ENCODE peak calls at places on chromosomes 11 and 22, in seven cellular contexts. S is colonic mucosa, Z is IMR-90, K is heart left ventricle, X is choroid plexus epithelial cell, W is AG09309, L is AG04450. V is an unnamed sample.

GRCh38 chr22:41217553-41218157 is 12.5 kb downstream of the L3MBTL2 start:
- DNase-seq in S (peak), Z (peak), K (peak), X (peak), W (peak), L (peak), V (peak)

GRCh38 chr22:20989323-20990138 is 7.4 kb downstream of the LZTR1 start:
- DNase-seq in S (no peak), Z (peak), K (no peak), X (peak), W (no peak), L (no peak), V (no peak)

GRCh38 chr22:32378703-32379272 is 21.1 kb downstream of the RFPL3 start:
- DNase-seq in S (peak), Z (peak), K (no peak), X (peak), W (no peak), L (no peak), V (no peak)

GRCh38 chr11:87604350-87604749 is 566.6 kb downstream of the TMEM135 start:
- DNase-seq in S (no peak), Z (no peak), K (no peak), X (no peak), W (no peak), L (no peak), V (peak)

GRCh38 chr11:111269146-111269868 is 23.8 kb downstream of the POU2AF2 start:
- DNase-seq in S (no peak), Z (no peak), K (no peak), X (peak), W (no peak), L (no peak), V (no peak)

GRCh38 chr11:61577383-61578118 is 3.3 kb downstream of the SYT7 start:
- DNase-seq in S (no peak), Z (no peak), K (peak), X (no peak), W (no peak), L (no peak), V (no peak)

GRCh38 chr11:27391336-27392015 is 28.5 kb upstream of the CCDC34 start:
- DNase-seq in S (no peak), Z (no peak), K (no peak), X (no peak), W (no peak), L (no peak), V (peak)

GRCh38 chr22:36027960-36028645 is 521 bp downstream of the RBFOX2 start:
- DNase-seq in S (peak), Z (no peak), K (no peak), X (no peak), W (no peak), L (no peak), V (no peak)

GRCh38 chr11:100581318-100581717 is 105.8 kb upstream of the ARHGAP42 start:
- DNase-seq in S (no peak), Z (no peak), K (no peak), X (peak), W (no peak), L (no peak), V (no peak)

GRCh38 chr11:117837070-117837776 is 12.7 kb upstream of the FXYD2 start:
- DNase-seq in S (peak), Z (no peak), K (peak), X (no peak), W (no peak), L (no peak), V (no peak)

GRCh38 chr11:2730323-2731284 is 30.8 kb upstream of the KCNQ1OT1 start:
- DNase-seq in S (no peak), Z (no peak), K (no peak), X (no peak), W (no peak), L (no peak), V (no peak)

GRCh38 chr11:446886-447285 is 3.2 kb upstream of the PTDSS2 start:
- DNase-seq in S (peak), Z (no peak), K (peak), X (no peak), W (no peak), L (no peak), V (peak)

GRCh38 chr11:2468363-2469240 is 23.8 kb downstream of the KCNQ1 start:
- DNase-seq in S (peak), Z (no peak), K (no peak), X (no peak), W (no peak), L (no peak), V (no peak)

GRCh38 chr11:87574193-87574592 is 536.5 kb downstream of the TMEM135 start:
- DNase-seq in S (no peak), Z (no peak), K (no peak), X (no peak), W (no peak), L (no peak), V (no peak)

GRCh38 chr22:20218981-20219380 is 49.1 kb downstream of the RTN4R start:
- DNase-seq in S (no peak), Z (no peak), K (no peak), X (no peak), W (no peak), L (no peak), V (no peak)

GRCh38 chr22:36762687-36763260 is 13.1 kb downstream of the IFT27 start:
- DNase-seq in S (no peak), Z (peak), K (peak), X (no peak), W (no peak), L (peak), V (no peak)

GRCh38 chr22:35678836-35679235 is 30.6 kb downstream of the APOL6 start:
- DNase-seq in S (no peak), Z (no peak), K (no peak), X (no peak), W (no peak), L (no peak), V (no peak)

GRCh38 chr11:97537407-97538150 is 1147.8 kb downstream of the JRKL start:
- DNase-seq in S (no peak), Z (no peak), K (no peak), X (no peak), W (no peak), L (no peak), V (no peak)

GRCh38 chr11:9565822-9566560 is 7.5 kb upstream of the WEE1 start:
- DNase-seq in S (peak), Z (peak), K (no peak), X (peak), W (peak), L (peak), V (peak)

GRCh38 chr11:62394825-62395538 is 23.9 kb upstream of the SCGB1A1 start:
- DNase-seq in S (peak), Z (peak), K (peak), X (peak), W (peak), L (peak), V (peak)

GRCh38 chr11:123251656-123252344 is 56.8 kb upstream of the CLMP start:
- DNase-seq in S (peak), Z (peak), K (peak), X (peak), W (no peak), L (no peak), V (no peak)

GRCh38 chr11:45304111-45304991 is 18.2 kb upstream of the SYT13 start:
- DNase-seq in S (no peak), Z (no peak), K (no peak), X (no peak), W (no peak), L (no peak), V (no peak)

GRCh38 chr22:39309881-39310714 is 9.3 kb downstream of the RPL3 start:
- DNase-seq in S (no peak), Z (peak), K (no peak), X (peak), W (no peak), L (no peak), V (peak)

GRCh38 chr11:73478737-73479347 is 102.6 kb downstream of the RELT start:
- DNase-seq in S (no peak), Z (peak), K (no peak), X (peak), W (no peak), L (no peak), V (peak)

GRCh38 chr11:2714871-2715270 is 15.1 kb upstream of the KCNQ1OT1 start:
- DNase-seq in S (no peak), Z (no peak), K (no peak), X (no peak), W (no peak), L (no peak), V (no peak)

GRCh38 chr22:39433476-39434242 is 23.2 kb upstream of the MGAT3 start:
- DNase-seq in S (no peak), Z (no peak), K (peak), X (no peak), W (no peak), L (no peak), V (no peak)

GRCh38 chr11:90476442-90477007 is 253.7 kb upstream of the CHORDC1 start:
- DNase-seq in S (no peak), Z (peak), K (peak), X (peak), W (no peak), L (no peak), V (peak)

GRCh38 chr11:10414659-10415058 is 40.4 kb upstream of the AMPD3 start:
- DNase-seq in S (no peak), Z (peak), K (peak), X (peak), W (no peak), L (no peak), V (no peak)

GRCh38 chr22:29744902-29745301 is 21.9 kb downstream of the ZMAT5 start:
- DNase-seq in S (peak), Z (peak), K (no peak), X (peak), W (peak), L (peak), V (peak)

GRCh38 chr22:36103891-36104290 is 56.7 kb downstream of the APOL3 start:
- DNase-seq in S (no peak), Z (no peak), K (no peak), X (no peak), W (no peak), L (no peak), V (no peak)

GRCh38 chr11:19536131-19536530 is 176.5 kb upstream of the NAV2 start:
- DNase-seq in S (no peak), Z (no peak), K (no peak), X (no peak), W (no peak), L (no peak), V (no peak)

DNA sequence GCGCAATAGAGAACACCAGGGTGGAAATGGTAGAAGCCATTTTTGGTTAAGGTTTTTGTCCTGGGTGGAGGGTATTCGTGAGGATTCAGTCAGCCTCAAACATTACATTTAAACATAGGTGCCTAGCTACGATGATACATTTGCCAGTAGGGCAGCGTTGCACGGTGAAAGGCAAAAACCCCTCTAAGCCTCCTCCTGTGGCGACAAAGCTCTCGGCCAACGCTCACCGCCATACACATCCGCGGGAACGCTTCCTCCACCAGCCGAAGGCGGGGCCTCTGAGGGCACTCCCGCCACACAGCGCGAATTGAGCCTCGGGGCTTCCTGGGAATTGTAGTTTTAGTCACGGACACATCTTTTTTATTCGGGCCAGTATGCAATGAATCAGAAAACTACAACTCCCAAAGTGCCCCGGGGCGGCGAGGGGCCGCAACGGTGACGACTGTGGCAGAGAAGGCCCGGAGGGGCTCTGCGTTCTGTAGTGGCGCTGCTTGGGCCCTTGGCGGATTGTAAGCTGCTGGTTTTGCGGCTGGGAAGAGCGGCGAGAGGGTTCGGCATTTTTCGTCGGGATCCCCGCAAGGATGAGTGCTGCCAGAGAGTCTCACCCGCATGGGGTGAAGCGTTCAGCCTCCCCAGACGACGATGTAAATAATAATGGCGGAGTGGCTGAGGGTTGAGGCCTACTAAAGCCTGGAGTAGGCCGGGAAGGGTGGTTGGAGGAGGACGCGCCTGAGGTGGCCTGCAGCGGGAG is at the start of gene C11orf58:
- DNase-seq in S (peak), Z (peak), K (peak), X (peak), W (peak), L (peak), V (peak)
- TF ChIP-seq CTCF in S (no peak), Z (no peak), K (no peak), X (no peak), W (no peak), L (no peak), V (no peak)

GRCh38 chr11:65743928-65744698 is 23.5 kb upstream of the RNASEH2C start:
- DNase-seq in S (peak), Z (no peak), K (peak), X (peak), W (no peak), L (no peak), V (no peak)
- TF ChIP-seq CTCF in S (no peak), Z (peak), K (no peak), X (peak), W (peak), L (peak), V (peak)

DNA sequence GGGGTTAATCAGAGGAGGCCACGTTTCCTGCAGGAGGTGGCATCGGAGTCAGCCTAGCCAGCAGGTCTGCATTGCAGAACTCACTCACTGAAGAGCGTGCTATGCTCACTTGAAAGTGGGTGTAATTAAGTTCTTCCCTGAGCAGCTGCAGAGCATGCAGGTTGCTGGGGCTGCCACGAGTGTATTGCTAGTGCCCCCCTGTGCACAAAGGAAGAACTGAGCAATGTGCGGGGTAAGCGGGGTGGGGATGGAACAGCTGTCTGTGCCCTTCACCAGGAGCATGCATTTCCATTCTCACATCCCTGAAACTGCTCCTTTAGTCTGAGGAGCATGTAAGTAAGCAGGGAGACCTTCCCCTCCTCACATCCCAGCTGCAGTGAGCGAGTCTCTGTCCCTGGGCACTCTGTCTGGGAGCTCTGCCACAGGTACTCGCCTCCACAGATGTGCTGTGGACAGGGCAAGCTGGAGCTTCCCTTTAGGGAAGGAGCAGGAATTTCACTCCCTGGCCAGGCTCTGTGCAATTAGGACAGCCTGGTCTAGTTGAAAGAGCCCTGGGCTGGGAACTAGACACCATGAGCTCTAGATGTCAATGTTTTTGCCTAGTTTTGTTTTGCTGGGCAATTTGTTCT is 1031.8 kb downstream of the NTM start:
- DNase-seq in S (no peak), Z (peak), K (peak), X (peak), W (peak), L (peak), V (peak)
- TF ChIP-seq CTCF in S (no peak), Z (peak), K (peak), X (peak), W (peak), L (peak), V (peak)

DNA sequence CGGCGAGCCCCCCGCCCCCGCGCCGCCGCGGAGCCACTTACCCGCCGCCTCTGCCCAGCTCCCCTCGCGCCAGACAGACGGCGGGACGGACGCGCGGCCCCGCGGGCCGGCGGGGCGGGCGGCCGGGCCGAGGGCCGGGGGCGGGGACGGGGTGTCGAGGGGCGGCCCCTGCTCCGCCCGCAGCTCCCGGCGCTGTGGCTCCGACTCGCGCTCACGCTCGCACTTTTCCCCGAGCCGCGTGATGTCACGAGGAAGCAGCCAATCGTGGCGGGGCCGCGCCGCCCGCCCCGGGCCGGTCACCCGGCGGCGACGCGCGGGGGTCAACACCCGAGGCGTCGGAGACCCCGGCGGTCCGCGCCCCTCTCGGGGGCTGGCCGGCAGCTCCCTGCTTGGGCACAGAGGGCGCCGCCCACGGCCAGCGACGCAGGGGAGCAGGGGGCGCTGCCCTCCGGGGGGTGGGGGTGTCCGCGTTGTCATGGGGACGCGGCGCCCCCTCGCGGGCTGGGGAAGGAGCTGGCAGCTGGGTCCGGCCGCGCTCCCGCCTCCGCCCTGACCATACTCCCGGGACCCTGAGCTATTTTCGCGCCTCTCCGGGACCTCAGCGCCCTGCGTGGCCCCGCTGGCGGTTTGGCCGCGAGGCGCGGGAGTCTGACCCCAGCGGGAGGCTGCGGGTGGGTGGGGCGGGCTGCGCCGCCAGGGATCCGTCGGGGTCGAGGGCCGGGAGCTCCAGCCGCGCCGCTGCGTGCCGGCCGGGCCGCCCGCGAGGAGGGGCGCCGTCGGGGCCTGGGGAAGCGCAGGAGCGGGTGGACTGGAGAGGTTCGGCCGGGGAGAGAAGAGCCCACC is at the start of gene CHRM4:
- DNase-seq in S (no peak), Z (peak), K (no peak), X (peak), W (no peak), L (no peak), V (no peak)
- TF ChIP-seq CTCF in S (no peak), Z (peak), K (no peak), X (peak), W (peak), L (peak), V (peak)

GRCh38 chr11:70156291-70157037 is 46.6 kb upstream of the FADD start:
- DNase-seq in S (no peak), Z (no peak), K (no peak), X (no peak), W (no peak), L (no peak), V (peak)

GRCh38 chr11:70158757-70159389 is 44.2 kb upstream of the FADD start:
- DNase-seq in S (no peak), Z (no peak), K (no peak), X (no peak), W (no peak), L (no peak), V (no peak)

GRCh38 chr11:70159612-70160570 is 43.2 kb upstream of the FADD start:
- DNase-seq in S (peak), Z (peak), K (no peak), X (no peak), W (peak), L (no peak), V (peak)

GRCh38 chr11:70155386-70155785 is 47.7 kb upstream of the FADD start:
- DNase-seq in S (no peak), Z (no peak), K (no peak), X (no peak), W (no peak), L (no peak), V (peak)

GRCh38 chr11:70158201-70158600 is 44.9 kb upstream of the FADD start:
- DNase-seq in S (no peak), Z (peak), K (peak), X (peak), W (no peak), L (no peak), V (no peak)
- TF ChIP-seq CTCF in S (no peak), Z (peak), K (no peak), X (peak), W (peak), L (peak), V (peak)

DNA sequence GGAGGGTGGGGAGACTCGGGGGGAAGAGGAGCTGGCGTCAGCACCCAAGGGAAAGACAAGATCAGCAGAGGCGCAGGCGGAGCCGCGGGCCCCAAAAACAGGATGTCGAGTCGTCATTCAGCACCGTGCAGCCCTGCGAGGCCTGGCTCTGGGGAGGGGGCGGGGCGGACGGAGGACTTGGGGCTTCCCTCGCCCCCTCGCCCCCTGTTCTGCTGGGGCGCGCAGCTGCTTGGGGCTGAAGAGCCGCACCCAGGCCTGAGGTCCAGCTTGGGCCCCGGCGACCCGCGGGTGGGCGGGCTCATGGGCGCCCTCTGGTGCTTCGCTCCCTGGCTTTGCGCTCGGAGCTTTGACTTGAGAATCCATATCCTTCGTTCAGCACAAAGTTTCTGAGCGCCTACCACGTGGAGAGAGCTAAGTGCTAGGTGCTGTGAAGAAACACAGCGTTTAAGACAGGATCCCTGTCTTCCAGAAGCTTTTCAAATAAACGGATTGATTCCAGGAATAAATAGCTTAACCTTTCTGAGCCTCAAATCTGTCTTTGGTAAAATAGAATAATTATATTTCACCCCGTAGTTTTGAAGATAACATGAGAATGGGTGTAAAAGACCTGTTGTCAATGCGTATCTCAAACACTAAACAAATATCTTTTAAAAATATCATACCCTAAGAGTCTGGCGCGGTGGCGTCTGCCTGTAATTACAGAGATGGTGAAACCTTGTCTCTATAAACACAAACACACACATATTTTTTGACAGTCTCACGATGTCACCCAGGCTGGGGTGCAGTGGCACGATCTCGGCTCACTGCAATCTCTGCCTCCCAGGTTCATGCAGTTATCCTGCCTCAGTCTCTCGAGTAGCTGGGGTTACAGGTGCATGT is 906 bp upstream of the RHOG start:
- DNase-seq in S (peak), Z (peak), K (peak), X (peak), W (peak), L (peak), V (peak)
- TF ChIP-seq CTCF in S (peak), Z (peak), K (peak), X (peak), W (peak), L (peak), V (peak)

GRCh38 chr11:63710476-63711217 is 29.3 kb downstream of the RTN3 start:
- DNase-seq in S (peak), Z (peak), K (no peak), X (peak), W (peak), L (peak), V (no peak)
- TF ChIP-seq CTCF in S (no peak), Z (peak), K (no peak), X (peak), W (peak), L (no peak), V (peak)